ENCODE peak calls at places on chromosomes 6 and 20, in nine cellular contexts. V is activated CD8-positive, alpha-beta memory T cell treated with anti-CD3 and anti-CD28 coated beads for 4 hours; B is stimulated activated CD4-positive, alpha-beta T cell treated with anti-CD3 and anti-CD28 coated beads, Interleukin-4, amount 100 ng/mL, for 1 hour; L is H54; Z is EH; M is ELR; U is heart right ventricle; K is neuronal stem cell; J is lung. A is an unnamed sample.

GRCh38 chr6:29850011-29850553 is 22.5 kb downstream of the HLA-G start:
- DNase-seq in J (no peak), Z (peak), K (no peak), B (peak), M (peak), U (no peak), V (no peak), L (no peak), A (no peak)

GRCh38 chr6:162078126-162078525 is 649.4 kb downstream of the PRKN start:
- DNase-seq in M (no peak), U (no peak), Z (no peak), J (no peak), V (no peak), B (no peak), K (no peak), L (no peak), A (no peak)

GRCh38 chr20:41169184-41169690 is 31.9 kb downstream of the PLCG1 start:
- DNase-seq in B (no peak), V (no peak), Z (no peak), J (no peak), K (no peak), M (no peak), U (no peak), L (no peak), A (no peak)

GRCh38 chr6:21694168-21694567 is 100.6 kb downstream of the SOX4 start:
- DNase-seq in B (no peak), Z (no peak), L (no peak), U (no peak), V (no peak), M (no peak), J (no peak), K (no peak), A (no peak)

GRCh38 chr6:16420715-16421461 is 182.5 kb downstream of the GMPR start:
- DNase-seq in Z (peak), J (no peak), B (peak), U (no peak), V (no peak), K (no peak), L (no peak), M (peak), A (peak)

GRCh38 chr6:13573669-13574110 is 711 bp upstream of the SIRT5 start:
- DNase-seq in L (peak), B (peak), V (no peak), M (peak), Z (peak), K (peak), U (peak), J (peak), A (peak)

GRCh38 chr20:62141397-62142251 is 1.6 kb downstream of the PSMA7 start:
- DNase-seq in J (no peak), L (no peak), K (no peak), M (peak), V (no peak), U (no peak), B (no peak), Z (peak), A (no peak)

GRCh38 chr6:149060300-149060984 is 257.1 kb upstream of the TAB2 start:
- DNase-seq in L (no peak), U (no peak), K (no peak), V (peak), Z (no peak), J (no peak), B (peak), M (no peak), A (no peak)

GRCh38 chr20:33897313-33897912 is 86.3 kb downstream of the CHMP4B start:
- DNase-seq in K (no peak), U (no peak), L (no peak), V (no peak), B (no peak), Z (no peak), J (no peak), M (peak), A (no peak)

GRCh38 chr6:143677891-143678737 is at the start of gene PHACTR2:
- DNase-seq in L (peak), Z (peak), K (peak), B (peak), J (peak), V (no peak), U (peak), M (peak), A (peak)

GRCh38 chr6:150129616-150130505 is 13.0 kb upstream of the PPP1R14C start:
- DNase-seq in L (no peak), M (no peak), K (no peak), V (no peak), J (no peak), Z (no peak), B (no peak), U (no peak), A (no peak)

GRCh38 chr20:61753196-61753942 is 312.3 kb downstream of the TAF4 start:
- DNase-seq in V (no peak), M (peak), J (no peak), B (no peak), L (peak), K (no peak), Z (peak), U (no peak), A (no peak)

GRCh38 chr20:10665027-10665561 is 8.7 kb downstream of the JAG1 start:
- DNase-seq in Z (peak), K (no peak), J (no peak), B (no peak), L (no peak), M (no peak), U (no peak), V (no peak), A (peak)

GRCh38 chr20:33059741-33060390 is 6.2 kb downstream of the BPIFB3 start:
- DNase-seq in V (no peak), B (no peak), K (no peak), U (no peak), J (no peak), L (no peak), M (no peak), Z (no peak), A (no peak)

GRCh38 chr20:53939554-53940355 is 130.6 kb downstream of the BCAS1 start:
- DNase-seq in L (peak), V (peak), K (peak), Z (peak), U (peak), M (peak), B (peak), J (peak), A (peak)

GRCh38 chr6:37058084-37058586 is 52.7 kb downstream of the FGD2 start:
- DNase-seq in M (peak), V (no peak), B (no peak), J (no peak), L (no peak), U (no peak), Z (peak), K (no peak), A (no peak)

GRCh38 chr20:64216036-64216435 is 39.5 kb upstream of the PCMTD2 start:
- DNase-seq in B (no peak), K (no peak), M (no peak), U (peak), V (no peak), J (no peak), Z (peak), L (no peak), A (peak)

GRCh38 chr6:37111156-37111461 is 58.8 kb upstream of the PIM1 start:
- DNase-seq in Z (no peak), J (no peak), B (no peak), V (no peak), K (no peak), L (no peak), M (no peak), U (no peak), A (no peak)

GRCh38 chr6:154154389-154154967 is 115.4 kb downstream of the OPRM1 start:
- DNase-seq in K (peak), J (peak), L (no peak), Z (peak), B (peak), U (peak), V (peak), M (peak), A (peak)

GRCh38 chr6:12340488-12340818 is 50.3 kb downstream of the EDN1 start:
- DNase-seq in M (no peak), K (no peak), Z (no peak), U (no peak), L (no peak), J (no peak), V (no peak), B (no peak), A (no peak)

GRCh38 chr20:61419010-61419409 is 166.9 kb downstream of the CDH4 start:
- DNase-seq in L (no peak), J (no peak), B (no peak), V (no peak), U (no peak), K (no peak), Z (no peak), M (no peak), A (no peak)

GRCh38 chr20:40766081-40766480 is 77.0 kb upstream of the MAFB start:
- DNase-seq in U (no peak), J (no peak), L (no peak), V (no peak), M (no peak), B (no peak), Z (no peak), K (no peak), A (no peak)

GRCh38 chr6:169363590-169363989 is 109.9 kb upstream of the THBS2 start:
- DNase-seq in J (no peak), L (no peak), Z (peak), K (no peak), V (no peak), B (no peak), U (no peak), M (peak), A (no peak)

GRCh38 chr20:25280574-25281535 is 33.0 kb downstream of the PYGB start:
- DNase-seq in U (peak), J (no peak), M (no peak), V (no peak), K (no peak), L (no peak), B (no peak), Z (no peak), A (no peak)

GRCh38 chr6:157791461-157791860 is 31.6 kb upstream of the SNX9 start:
- DNase-seq in B (no peak), J (no peak), L (no peak), Z (no peak), U (no peak), V (no peak), K (no peak), M (no peak), A (no peak)

GRCh38 chr6:170019259-170020040 is 268.0 kb downstream of the ERMARD start:
- DNase-seq in J (no peak), K (no peak), U (no peak), L (no peak), B (no peak), Z (no peak), V (no peak), M (no peak), A (no peak)

GRCh38 chr6:71220466-71220865 is 68.1 kb upstream of the OGFRL1 start:
- DNase-seq in B (no peak), M (no peak), L (no peak), J (no peak), K (no peak), V (no peak), Z (no peak), U (no peak), A (no peak)

GRCh38 chr6:119443993-119444641 is 94.6 kb upstream of the MAN1A1 start:
- DNase-seq in L (no peak), V (no peak), Z (no peak), B (no peak), M (no peak), K (no peak), J (no peak), U (no peak), A (no peak)

GRCh38 chr6:6760054-6760453 is 171.5 kb downstream of the LY86 start:
- DNase-seq in L (no peak), Z (no peak), K (no peak), B (no peak), M (no peak), V (no peak), J (no peak), U (no peak), A (no peak)

GRCh38 chr6:161228096-161228495 is 45.8 kb downstream of the AGPAT4 start:
- DNase-seq in M (no peak), V (no peak), K (no peak), J (no peak), B (no peak), Z (no peak), L (no peak), U (no peak), A (no peak)

GRCh38 chr6:57312004-57312345 is 5.5 kb upstream of the PRIM2 start:
- DNase-seq in J (no peak), L (no peak), U (no peak), B (no peak), Z (no peak), V (no peak), K (no peak), M (no peak), A (no peak)

GRCh38 chr6:31125162-31125561 is 4.9 kb upstream of the CDSN start:
- DNase-seq in L (no peak), J (peak), U (peak), V (no peak), Z (no peak), B (no peak), M (no peak), K (no peak), A (peak)

A was measured in prostate gland.